ENCODE peak calls at places on chromosomes 6 and 20, in four cellular contexts. One of them, this sample, is unnamed.

GRCh38 chr20:56636701-56637100 is 7.6 kb downstream of the TFAP2C start:
- DNase-seq in glutamatergic neuron: no peak
- DNase-seq in activated T-helper 1 cell treated with anti-CD3 and anti-CD28 coated beads, Interleukin-12 subunit alpha, Interleukin-12 subunit beta, Interleukin-2, Interleukin-4 antibody, amounts not matched to agents 30 ng/mL and 10 ng/mL and 1 ng/mL, durations not matched to agents 14 hours and 24 hours and 36 hours: no peak
- DNase-seq in psoas muscle: no peak
- DNase-seq in this sample: no peak

GRCh38 chr6:36427781-36428345 is 14.8 kb downstream of the PXT1 start:
- DNase-seq in glutamatergic neuron: no peak
- DNase-seq in activated T-helper 1 cell treated with anti-CD3 and anti-CD28 coated beads, Interleukin-12 subunit alpha, Interleukin-12 subunit beta, Interleukin-2, Interleukin-4 antibody, amounts not matched to agents 30 ng/mL and 10 ng/mL and 1 ng/mL, durations not matched to agents 14 hours and 24 hours and 36 hours: no peak
- DNase-seq in psoas muscle: no peak
- DNase-seq in this sample: no peak

GRCh38 chr20:2875690-2876203 is 2.5 kb downstream of the PTPRA start:
- DNase-seq in glutamatergic neuron: no peak
- DNase-seq in activated T-helper 1 cell treated with anti-CD3 and anti-CD28 coated beads, Interleukin-12 subunit alpha, Interleukin-12 subunit beta, Interleukin-2, Interleukin-4 antibody, amounts not matched to agents 30 ng/mL and 10 ng/mL and 1 ng/mL, durations not matched to agents 14 hours and 24 hours and 36 hours: no peak
- DNase-seq in psoas muscle: no peak
- DNase-seq in this sample: no peak

GRCh38 chr6:158008894-158009891 is 27.5 kb downstream of the SYNJ2 start:
- DNase-seq in glutamatergic neuron: no peak
- DNase-seq in activated T-helper 1 cell treated with anti-CD3 and anti-CD28 coated beads, Interleukin-12 subunit alpha, Interleukin-12 subunit beta, Interleukin-2, Interleukin-4 antibody, amounts not matched to agents 30 ng/mL and 10 ng/mL and 1 ng/mL, durations not matched to agents 14 hours and 24 hours and 36 hours: no peak
- DNase-seq in psoas muscle: peak; percentile 81
- DNase-seq in this sample: peak; percentile 89

GRCh38 chr6:40960784-40961430 is 78.1 kb downstream of the UNC5CL start:
- DNase-seq in glutamatergic neuron: no peak
- DNase-seq in activated T-helper 1 cell treated with anti-CD3 and anti-CD28 coated beads, Interleukin-12 subunit alpha, Interleukin-12 subunit beta, Interleukin-2, Interleukin-4 antibody, amounts not matched to agents 30 ng/mL and 10 ng/mL and 1 ng/mL, durations not matched to agents 14 hours and 24 hours and 36 hours: no peak
- DNase-seq in psoas muscle: no peak
- DNase-seq in this sample: no peak

GRCh38 chr20:3812975-3813599 is 7.3 kb upstream of the AP5S1 start:
- DNase-seq in glutamatergic neuron: no peak
- DNase-seq in activated T-helper 1 cell treated with anti-CD3 and anti-CD28 coated beads, Interleukin-12 subunit alpha, Interleukin-12 subunit beta, Interleukin-2, Interleukin-4 antibody, amounts not matched to agents 30 ng/mL and 10 ng/mL and 1 ng/mL, durations not matched to agents 14 hours and 24 hours and 36 hours: no peak
- DNase-seq in psoas muscle: peak; percentile 15
- DNase-seq in this sample: no peak

GRCh38 chr6:170144952-170145587 is 145.8 kb downstream of the DLL1 start:
- DNase-seq in glutamatergic neuron: no peak
- DNase-seq in activated T-helper 1 cell treated with anti-CD3 and anti-CD28 coated beads, Interleukin-12 subunit alpha, Interleukin-12 subunit beta, Interleukin-2, Interleukin-4 antibody, amounts not matched to agents 30 ng/mL and 10 ng/mL and 1 ng/mL, durations not matched to agents 14 hours and 24 hours and 36 hours: no peak
- DNase-seq in psoas muscle: no peak
- DNase-seq in this sample: no peak

GRCh38 chr6:1464796-1465348 is 75.5 kb downstream of the FOXF2 start:
- DNase-seq in glutamatergic neuron: no peak
- DNase-seq in activated T-helper 1 cell treated with anti-CD3 and anti-CD28 coated beads, Interleukin-12 subunit alpha, Interleukin-12 subunit beta, Interleukin-2, Interleukin-4 antibody, amounts not matched to agents 30 ng/mL and 10 ng/mL and 1 ng/mL, durations not matched to agents 14 hours and 24 hours and 36 hours: no peak
- DNase-seq in psoas muscle: no peak
- DNase-seq in this sample: no peak

GRCh38 chr6:102381203-102381602 is 987.7 kb downstream of the GRIK2 start:
- DNase-seq in glutamatergic neuron: no peak
- DNase-seq in activated T-helper 1 cell treated with anti-CD3 and anti-CD28 coated beads, Interleukin-12 subunit alpha, Interleukin-12 subunit beta, Interleukin-2, Interleukin-4 antibody, amounts not matched to agents 30 ng/mL and 10 ng/mL and 1 ng/mL, durations not matched to agents 14 hours and 24 hours and 36 hours: no peak
- DNase-seq in psoas muscle: no peak
- DNase-seq in this sample: no peak

GRCh38 chr6:151139524-151139923 is 100.2 kb upstream of the AKAP12 start:
- DNase-seq in glutamatergic neuron: no peak
- DNase-seq in activated T-helper 1 cell treated with anti-CD3 and anti-CD28 coated beads, Interleukin-12 subunit alpha, Interleukin-12 subunit beta, Interleukin-2, Interleukin-4 antibody, amounts not matched to agents 30 ng/mL and 10 ng/mL and 1 ng/mL, durations not matched to agents 14 hours and 24 hours and 36 hours: no peak
- DNase-seq in psoas muscle: no peak
- DNase-seq in this sample: no peak

GRCh38 chr6:105952762-105953700 is 133.1 kb upstream of the PRDM1 start:
- DNase-seq in glutamatergic neuron: no peak
- DNase-seq in activated T-helper 1 cell treated with anti-CD3 and anti-CD28 coated beads, Interleukin-12 subunit alpha, Interleukin-12 subunit beta, Interleukin-2, Interleukin-4 antibody, amounts not matched to agents 30 ng/mL and 10 ng/mL and 1 ng/mL, durations not matched to agents 14 hours and 24 hours and 36 hours: no peak
- DNase-seq in psoas muscle: no peak
- DNase-seq in this sample: no peak

GRCh38 chr20:59994697-59995122 is 36.5 kb downstream of the CDH26 start:
- DNase-seq in glutamatergic neuron: no peak
- DNase-seq in activated T-helper 1 cell treated with anti-CD3 and anti-CD28 coated beads, Interleukin-12 subunit alpha, Interleukin-12 subunit beta, Interleukin-2, Interleukin-4 antibody, amounts not matched to agents 30 ng/mL and 10 ng/mL and 1 ng/mL, durations not matched to agents 14 hours and 24 hours and 36 hours: no peak
- DNase-seq in psoas muscle: no peak
- DNase-seq in this sample: no peak

GRCh38 chr6:84967389-84967788 is 203.0 kb upstream of the TBX18 start:
- DNase-seq in glutamatergic neuron: no peak
- DNase-seq in activated T-helper 1 cell treated with anti-CD3 and anti-CD28 coated beads, Interleukin-12 subunit alpha, Interleukin-12 subunit beta, Interleukin-2, Interleukin-4 antibody, amounts not matched to agents 30 ng/mL and 10 ng/mL and 1 ng/mL, durations not matched to agents 14 hours and 24 hours and 36 hours: no peak
- DNase-seq in psoas muscle: no peak
- DNase-seq in this sample: no peak

GRCh38 chr6:92810913-92811312 is 608.4 kb downstream of the EPHA7 start:
- DNase-seq in glutamatergic neuron: peak; percentile 67
- DNase-seq in activated T-helper 1 cell treated with anti-CD3 and anti-CD28 coated beads, Interleukin-12 subunit alpha, Interleukin-12 subunit beta, Interleukin-2, Interleukin-4 antibody, amounts not matched to agents 30 ng/mL and 10 ng/mL and 1 ng/mL, durations not matched to agents 14 hours and 24 hours and 36 hours: no peak
- DNase-seq in psoas muscle: no peak
- DNase-seq in this sample: no peak

GRCh38 chr6:153208706-153209105 is 77.6 kb upstream of the RGS17 start:
- DNase-seq in glutamatergic neuron: peak; percentile 78
- DNase-seq in activated T-helper 1 cell treated with anti-CD3 and anti-CD28 coated beads, Interleukin-12 subunit alpha, Interleukin-12 subunit beta, Interleukin-2, Interleukin-4 antibody, amounts not matched to agents 30 ng/mL and 10 ng/mL and 1 ng/mL, durations not matched to agents 14 hours and 24 hours and 36 hours: no peak
- DNase-seq in psoas muscle: no peak
- DNase-seq in this sample: no peak

GRCh38 chr20:3406481-3407425 is 716 bp downstream of the DNAAF9 start:
- DNase-seq in glutamatergic neuron: peak; percentile 40
- DNase-seq in activated T-helper 1 cell treated with anti-CD3 and anti-CD28 coated beads, Interleukin-12 subunit alpha, Interleukin-12 subunit beta, Interleukin-2, Interleukin-4 antibody, amounts not matched to agents 30 ng/mL and 10 ng/mL and 1 ng/mL, durations not matched to agents 14 hours and 24 hours and 36 hours: no peak
- DNase-seq in psoas muscle: peak; percentile 75
- DNase-seq in this sample: peak; percentile 69

GRCh38 chr6:26568601-26569432 is 27.9 kb upstream of the ABT1 start:
- DNase-seq in glutamatergic neuron: peak; percentile 94
- DNase-seq in activated T-helper 1 cell treated with anti-CD3 and anti-CD28 coated beads, Interleukin-12 subunit alpha, Interleukin-12 subunit beta, Interleukin-2, Interleukin-4 antibody, amounts not matched to agents 30 ng/mL and 10 ng/mL and 1 ng/mL, durations not matched to agents 14 hours and 24 hours and 36 hours: peak; percentile 94
- DNase-seq in psoas muscle: peak; percentile 93
- DNase-seq in this sample: peak; percentile 95

GRCh38 chr6:79861023-79861422 is 86.3 kb downstream of the ELOVL4 start:
- DNase-seq in glutamatergic neuron: peak; percentile 28
- DNase-seq in activated T-helper 1 cell treated with anti-CD3 and anti-CD28 coated beads, Interleukin-12 subunit alpha, Interleukin-12 subunit beta, Interleukin-2, Interleukin-4 antibody, amounts not matched to agents 30 ng/mL and 10 ng/mL and 1 ng/mL, durations not matched to agents 14 hours and 24 hours and 36 hours: no peak
- DNase-seq in psoas muscle: no peak
- DNase-seq in this sample: no peak

GRCh38 chr6:96171112-96171511 is 155.3 kb downstream of the FUT9 start:
- DNase-seq in glutamatergic neuron: no peak
- DNase-seq in activated T-helper 1 cell treated with anti-CD3 and anti-CD28 coated beads, Interleukin-12 subunit alpha, Interleukin-12 subunit beta, Interleukin-2, Interleukin-4 antibody, amounts not matched to agents 30 ng/mL and 10 ng/mL and 1 ng/mL, durations not matched to agents 14 hours and 24 hours and 36 hours: no peak
- DNase-seq in psoas muscle: no peak
- DNase-seq in this sample: no peak

GRCh38 chr6:111874030-111874425 is 776 bp upstream of the FYN start:
- DNase-seq in glutamatergic neuron: no peak
- DNase-seq in activated T-helper 1 cell treated with anti-CD3 and anti-CD28 coated beads, Interleukin-12 subunit alpha, Interleukin-12 subunit beta, Interleukin-2, Interleukin-4 antibody, amounts not matched to agents 30 ng/mL and 10 ng/mL and 1 ng/mL, durations not matched to agents 14 hours and 24 hours and 36 hours: peak; percentile 34
- DNase-seq in psoas muscle: no peak
- DNase-seq in this sample: no peak

GRCh38 chr6:21263531-21264287 is 329.8 kb upstream of the SOX4 start:
- DNase-seq in glutamatergic neuron: no peak
- DNase-seq in activated T-helper 1 cell treated with anti-CD3 and anti-CD28 coated beads, Interleukin-12 subunit alpha, Interleukin-12 subunit beta, Interleukin-2, Interleukin-4 antibody, amounts not matched to agents 30 ng/mL and 10 ng/mL and 1 ng/mL, durations not matched to agents 14 hours and 24 hours and 36 hours: no peak
- DNase-seq in psoas muscle: no peak
- DNase-seq in this sample: no peak

GRCh38 chr20:49219924-49220831 is 962 bp downstream of the DDX27 start:
- DNase-seq in glutamatergic neuron: no peak
- DNase-seq in activated T-helper 1 cell treated with anti-CD3 and anti-CD28 coated beads, Interleukin-12 subunit alpha, Interleukin-12 subunit beta, Interleukin-2, Interleukin-4 antibody, amounts not matched to agents 30 ng/mL and 10 ng/mL and 1 ng/mL, durations not matched to agents 14 hours and 24 hours and 36 hours: no peak
- DNase-seq in psoas muscle: no peak
- DNase-seq in this sample: no peak

GRCh38 chr6:154156135-154156948 is 117.3 kb downstream of the OPRM1 start:
- DNase-seq in glutamatergic neuron: peak; percentile 32
- DNase-seq in activated T-helper 1 cell treated with anti-CD3 and anti-CD28 coated beads, Interleukin-12 subunit alpha, Interleukin-12 subunit beta, Interleukin-2, Interleukin-4 antibody, amounts not matched to agents 30 ng/mL and 10 ng/mL and 1 ng/mL, durations not matched to agents 14 hours and 24 hours and 36 hours: peak; percentile 26
- DNase-seq in psoas muscle: no peak
- DNase-seq in this sample: peak; percentile 87

GRCh38 chr6:11233936-11234573 is 1.6 kb upstream of the NEDD9 start:
- DNase-seq in glutamatergic neuron: no peak
- DNase-seq in activated T-helper 1 cell treated with anti-CD3 and anti-CD28 coated beads, Interleukin-12 subunit alpha, Interleukin-12 subunit beta, Interleukin-2, Interleukin-4 antibody, amounts not matched to agents 30 ng/mL and 10 ng/mL and 1 ng/mL, durations not matched to agents 14 hours and 24 hours and 36 hours: no peak
- DNase-seq in psoas muscle: no peak
- DNase-seq in this sample: no peak

GRCh38 chr6:111646942-111647341 is 41.3 kb upstream of the TRAF3IP2 start:
- DNase-seq in glutamatergic neuron: no peak
- DNase-seq in activated T-helper 1 cell treated with anti-CD3 and anti-CD28 coated beads, Interleukin-12 subunit alpha, Interleukin-12 subunit beta, Interleukin-2, Interleukin-4 antibody, amounts not matched to agents 30 ng/mL and 10 ng/mL and 1 ng/mL, durations not matched to agents 14 hours and 24 hours and 36 hours: no peak
- DNase-seq in psoas muscle: peak; percentile 86
- DNase-seq in this sample: no peak

GRCh38 chr20:63620991-63621390 is 5.9 kb downstream of the GMEB2 start:
- DNase-seq in glutamatergic neuron: peak; percentile 2
- DNase-seq in activated T-helper 1 cell treated with anti-CD3 and anti-CD28 coated beads, Interleukin-12 subunit alpha, Interleukin-12 subunit beta, Interleukin-2, Interleukin-4 antibody, amounts not matched to agents 30 ng/mL and 10 ng/mL and 1 ng/mL, durations not matched to agents 14 hours and 24 hours and 36 hours: no peak
- DNase-seq in psoas muscle: no peak
- DNase-seq in this sample: peak; percentile 20

GRCh38 chr20:18739785-18740184 is 73.8 kb upstream of the SCP2D1 start:
- DNase-seq in glutamatergic neuron: peak; percentile 39
- DNase-seq in activated T-helper 1 cell treated with anti-CD3 and anti-CD28 coated beads, Interleukin-12 subunit alpha, Interleukin-12 subunit beta, Interleukin-2, Interleukin-4 antibody, amounts not matched to agents 30 ng/mL and 10 ng/mL and 1 ng/mL, durations not matched to agents 14 hours and 24 hours and 36 hours: no peak
- DNase-seq in psoas muscle: no peak
- DNase-seq in this sample: peak; percentile 70

GRCh38 chr6:162165479-162165878 is 562.1 kb downstream of the PRKN start:
- DNase-seq in glutamatergic neuron: no peak
- DNase-seq in activated T-helper 1 cell treated with anti-CD3 and anti-CD28 coated beads, Interleukin-12 subunit alpha, Interleukin-12 subunit beta, Interleukin-2, Interleukin-4 antibody, amounts not matched to agents 30 ng/mL and 10 ng/mL and 1 ng/mL, durations not matched to agents 14 hours and 24 hours and 36 hours: no peak
- DNase-seq in psoas muscle: no peak
- DNase-seq in this sample: no peak

GRCh38 chr6:163688971-163689370 is 274.5 kb downstream of the QKI start:
- DNase-seq in glutamatergic neuron: no peak
- DNase-seq in activated T-helper 1 cell treated with anti-CD3 and anti-CD28 coated beads, Interleukin-12 subunit alpha, Interleukin-12 subunit beta, Interleukin-2, Interleukin-4 antibody, amounts not matched to agents 30 ng/mL and 10 ng/mL and 1 ng/mL, durations not matched to agents 14 hours and 24 hours and 36 hours: no peak
- DNase-seq in psoas muscle: no peak
- DNase-seq in this sample: no peak

GRCh38 chr6:108673602-108674001 is 112.9 kb downstream of the FOXO3 start:
- DNase-seq in glutamatergic neuron: no peak
- DNase-seq in activated T-helper 1 cell treated with anti-CD3 and anti-CD28 coated beads, Interleukin-12 subunit alpha, Interleukin-12 subunit beta, Interleukin-2, Interleukin-4 antibody, amounts not matched to agents 30 ng/mL and 10 ng/mL and 1 ng/mL, durations not matched to agents 14 hours and 24 hours and 36 hours: no peak
- DNase-seq in psoas muscle: no peak
- DNase-seq in this sample: no peak

GRCh38 chr20:22373164-22373895 is 211.0 kb downstream of the FOXA2 start:
- DNase-seq in glutamatergic neuron: no peak
- DNase-seq in activated T-helper 1 cell treated with anti-CD3 and anti-CD28 coated beads, Interleukin-12 subunit alpha, Interleukin-12 subunit beta, Interleukin-2, Interleukin-4 antibody, amounts not matched to agents 30 ng/mL and 10 ng/mL and 1 ng/mL, durations not matched to agents 14 hours and 24 hours and 36 hours: no peak
- DNase-seq in psoas muscle: no peak
- DNase-seq in this sample: no peak

GRCh38 chr6:149366237-149366921 is 33.7 kb upstream of the SUMO4 start:
- DNase-seq in glutamatergic neuron: no peak
- DNase-seq in activated T-helper 1 cell treated with anti-CD3 and anti-CD28 coated beads, Interleukin-12 subunit alpha, Interleukin-12 subunit beta, Interleukin-2, Interleukin-4 antibody, amounts not matched to agents 30 ng/mL and 10 ng/mL and 1 ng/mL, durations not matched to agents 14 hours and 24 hours and 36 hours: no peak
- DNase-seq in psoas muscle: no peak
- DNase-seq in this sample: no peak

GRCh38 chr6:170111141-170111664 is 179.7 kb downstream of the DLL1 start:
- DNase-seq in glutamatergic neuron: no peak
- DNase-seq in activated T-helper 1 cell treated with anti-CD3 and anti-CD28 coated beads, Interleukin-12 subunit alpha, Interleukin-12 subunit beta, Interleukin-2, Interleukin-4 antibody, amounts not matched to agents 30 ng/mL and 10 ng/mL and 1 ng/mL, durations not matched to agents 14 hours and 24 hours and 36 hours: no peak
- DNase-seq in psoas muscle: no peak
- DNase-seq in this sample: peak; percentile 19

GRCh38 chr6:19153981-19154295 is 683.2 kb upstream of the ID4 start:
- DNase-seq in glutamatergic neuron: no peak
- DNase-seq in activated T-helper 1 cell treated with anti-CD3 and anti-CD28 coated beads, Interleukin-12 subunit alpha, Interleukin-12 subunit beta, Interleukin-2, Interleukin-4 antibody, amounts not matched to agents 30 ng/mL and 10 ng/mL and 1 ng/mL, durations not matched to agents 14 hours and 24 hours and 36 hours: no peak
- DNase-seq in psoas muscle: no peak
- DNase-seq in this sample: no peak

GRCh38 chr20:44166477-44166876 is 20.5 kb downstream of the JPH2 start:
- DNase-seq in glutamatergic neuron: peak; percentile 35
- DNase-seq in activated T-helper 1 cell treated with anti-CD3 and anti-CD28 coated beads, Interleukin-12 subunit alpha, Interleukin-12 subunit beta, Interleukin-2, Interleukin-4 antibody, amounts not matched to agents 30 ng/mL and 10 ng/mL and 1 ng/mL, durations not matched to agents 14 hours and 24 hours and 36 hours: no peak
- DNase-seq in psoas muscle: peak; percentile 84
- DNase-seq in this sample: no peak

GRCh38 chr6:14193524-14193923 is 76.0 kb downstream of the CD83 start:
- DNase-seq in glutamatergic neuron: no peak
- DNase-seq in activated T-helper 1 cell treated with anti-CD3 and anti-CD28 coated beads, Interleukin-12 subunit alpha, Interleukin-12 subunit beta, Interleukin-2, Interleukin-4 antibody, amounts not matched to agents 30 ng/mL and 10 ng/mL and 1 ng/mL, durations not matched to agents 14 hours and 24 hours and 36 hours: no peak
- DNase-seq in psoas muscle: no peak
- DNase-seq in this sample: no peak

GRCh38 chr6:43817192-43817591 is 47.2 kb downstream of the VEGFA start:
- DNase-seq in glutamatergic neuron: no peak
- DNase-seq in activated T-helper 1 cell treated with anti-CD3 and anti-CD28 coated beads, Interleukin-12 subunit alpha, Interleukin-12 subunit beta, Interleukin-2, Interleukin-4 antibody, amounts not matched to agents 30 ng/mL and 10 ng/mL and 1 ng/mL, durations not matched to agents 14 hours and 24 hours and 36 hours: no peak
- DNase-seq in psoas muscle: peak; percentile 82
- DNase-seq in this sample: no peak

GRCh38 chr20:1177680-1178079 is 7.1 kb downstream of the TMEM74B start:
- DNase-seq in glutamatergic neuron: no peak
- DNase-seq in activated T-helper 1 cell treated with anti-CD3 and anti-CD28 coated beads, Interleukin-12 subunit alpha, Interleukin-12 subunit beta, Interleukin-2, Interleukin-4 antibody, amounts not matched to agents 30 ng/mL and 10 ng/mL and 1 ng/mL, durations not matched to agents 14 hours and 24 hours and 36 hours: no peak
- DNase-seq in psoas muscle: no peak
- DNase-seq in this sample: no peak

GRCh38 chr6:156421933-156422332 is 355.2 kb upstream of the ARID1B start:
- DNase-seq in glutamatergic neuron: no peak
- DNase-seq in activated T-helper 1 cell treated with anti-CD3 and anti-CD28 coated beads, Interleukin-12 subunit alpha, Interleukin-12 subunit beta, Interleukin-2, Interleukin-4 antibody, amounts not matched to agents 30 ng/mL and 10 ng/mL and 1 ng/mL, durations not matched to agents 14 hours and 24 hours and 36 hours: no peak
- DNase-seq in psoas muscle: no peak
- DNase-seq in this sample: no peak

This sample was measured in kidney.